ENCODE peak calls at places on chromosomes 12 and 14, in four cellular contexts. U is HCT116, S is Panc1, A is A549. L is an unnamed sample.

GRCh38 chr12:129258781-129259318 is 405.6 kb downstream of the GLT1D1 start:
- DNase-seq in U (no peak), A (no peak), S (no peak), L (no peak)

GRCh38 chr12:97425802-97426484 is 36.7 kb upstream of the RMST start:
- DNase-seq in S (no peak), A (no peak), U (no peak), L (no peak)

GRCh38 chr12:47184813-47185212 is 105.1 kb upstream of the AMIGO2 start:
- DNase-seq in S (no peak), A (no peak), U (no peak), L (no peak)

GRCh38 chr12:15818418-15818817 is 29.2 kb upstream of the EPS8 start:
- DNase-seq in A (no peak), U (no peak), S (no peak), L (no peak)

GRCh38 chr14:34032720-34033119 is 81.8 kb upstream of the EGLN3 start:
- DNase-seq in S (no peak), U (no peak), A (no peak), L (no peak)

GRCh38 chr12:33431648-33432047 is 8.0 kb downstream of the SYT10 start:
- DNase-seq in A (no peak), U (no peak), S (no peak), L (no peak)

GRCh38 chr14:99806040-99806439 is 12.8 kb downstream of the EML1 start:
- DNase-seq in U (no peak), S (no peak), A (no peak), L (no peak)

GRCh38 chr14:65476290-65476941 is 63.9 kb downstream of the FUT8 start:
- DNase-seq in A (no peak), S (no peak), U (no peak), L (no peak)

GRCh38 chr12:131115766-131116165 is 162.1 kb downstream of the ADGRD1 start:
- DNase-seq in S (no peak), U (no peak), A (no peak), L (no peak)

GRCh38 chr14:94062344-94062904 is 18.6 kb downstream of the DDX24 start:
- DNase-seq in A (no peak), U (no peak), S (no peak), L (no peak)

GRCh38 chr14:53814371-53814770 is 142.3 kb downstream of the BMP4 start:
- DNase-seq in S (no peak), A (no peak), U (no peak), L (no peak)

GRCh38 chr12:120118710-120119097 is 2.2 kb upstream of the RAB35 start:
- DNase-seq in A (no peak), S (no peak), U (no peak), L (no peak)

GRCh38 chr12:123949118-123949774 is 23.4 kb downstream of the CCDC92 start:
- DNase-seq in U (no peak), A (no peak), S (no peak), L (no peak)

GRCh38 chr14:55600784-55601561 is 21.0 kb downstream of the KTN1 start:
- DNase-seq in A (peak), S (no peak), U (no peak), L (no peak)

DNA sequence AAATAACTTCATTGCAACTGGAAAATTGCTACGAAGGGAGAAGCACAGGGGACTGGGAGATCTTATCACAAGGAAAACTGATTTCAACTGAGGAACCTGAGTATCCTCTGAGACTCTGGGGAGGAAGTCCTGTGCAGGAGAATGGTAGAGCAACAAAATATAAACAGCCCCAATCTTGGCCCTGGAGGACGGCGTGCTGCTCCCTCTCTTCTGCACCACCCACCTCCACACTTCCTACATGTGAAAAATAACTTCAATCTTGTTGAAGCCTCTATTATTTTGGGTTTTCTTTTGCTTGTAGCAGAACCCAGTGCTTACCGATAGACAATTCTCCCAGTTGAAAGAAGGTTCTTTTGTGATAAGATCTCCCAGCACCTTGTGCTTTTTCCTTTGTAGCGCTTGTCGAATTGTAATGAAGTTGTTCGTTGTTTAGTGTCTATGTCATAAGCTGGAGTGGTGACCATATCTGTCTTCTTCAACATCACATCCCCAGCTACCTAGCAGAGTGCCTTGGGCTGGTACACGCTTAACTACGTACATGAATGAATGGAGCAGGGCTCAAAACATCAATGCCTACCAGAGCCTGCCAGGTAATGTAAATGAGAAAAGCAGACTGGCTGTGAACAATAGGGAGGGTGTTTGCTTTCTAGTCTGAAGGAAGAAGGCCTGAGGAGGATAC is 2.8 kb upstream of the CD4 start:
- DNase-seq in A (no peak), U (no peak), S (no peak), L (no peak)
- TF ChIP-seq REST in A (no peak), U (no peak), S (no peak), L (no peak)

GRCh38 chr12:27336254-27336653 is 3.6 kb downstream of the BMAL2 start:
- DNase-seq in S (no peak), U (no peak), A (no peak), L (no peak)

GRCh38 chr12:27334052-27334720 is 1.6 kb downstream of the BMAL2 start:
- DNase-seq in A (no peak), S (no peak), U (no peak), L (no peak)

GRCh38 chr12:27337376-27337775 is 4.7 kb downstream of the BMAL2 start:
- DNase-seq in A (no peak), U (no peak), S (no peak), L (no peak)

GRCh38 chr12:27334721-27335082 is 2.1 kb downstream of the BMAL2 start:
- DNase-seq in U (no peak), A (no peak), S (no peak), L (no peak)

GRCh38 chr12:27335364-27336145 is 2.9 kb downstream of the BMAL2 start:
- DNase-seq in A (no peak), S (no peak), U (no peak), L (no peak)
- TF ChIP-seq REST in A (no peak), S (no peak), U (no peak), L (no peak)

GRCh38 chr14:95295600-95296376 is 23.9 kb downstream of the CLMN start:
- DNase-seq in U (no peak), S (no peak), A (no peak), L (no peak)
- TF ChIP-seq REST in U (no peak), S (no peak), A (no peak), L (no peak)

DNA sequence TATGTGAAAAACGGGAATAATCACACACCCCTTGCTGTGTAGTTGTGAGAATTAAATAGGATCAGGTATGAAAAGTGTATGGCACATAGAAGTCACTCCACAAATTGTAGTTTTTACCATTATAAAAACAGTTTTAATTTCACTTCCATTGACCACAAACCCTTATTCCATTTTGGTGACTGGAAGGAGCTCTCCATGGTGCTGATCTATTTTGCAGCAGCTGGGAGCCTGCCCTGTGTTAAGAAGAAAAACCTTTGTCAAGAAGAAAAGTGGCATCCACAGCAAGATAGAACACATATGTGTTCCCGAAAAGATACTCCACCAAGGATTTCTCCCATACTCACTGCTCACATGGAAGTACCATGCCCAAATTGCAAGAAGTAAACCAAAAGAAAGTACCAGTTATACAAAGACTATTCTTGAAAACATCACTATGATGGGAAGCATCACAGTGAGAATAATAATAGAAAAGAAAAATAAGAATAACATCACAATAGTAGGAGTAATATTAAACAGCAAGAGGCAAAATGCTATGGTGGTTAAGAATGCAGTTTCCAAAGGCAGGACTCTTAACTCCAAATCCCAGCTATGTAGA is 58.7 kb downstream of the TUNAR start:
- DNase-seq in S (no peak), U (no peak), A (no peak), L (no peak)
- TF ChIP-seq REST in S (peak), U (peak), A (peak), L (peak)

GRCh38 chr12:132144115-132145071 is at the start of the genes DDX51 and NOC4L:
- DNase-seq in U (peak), S (peak), A (peak), L (peak)
- TF ChIP-seq REST in U (no peak), S (no peak), A (peak), L (peak)